ENCODE peak calls at places on chromosomes 12 and 14, in eight cellular contexts. U, K, P, T, C, A, Q and W are unnamed samples.

GRCh38 chr14:73741386-73741875 is 27.2 kb upstream of the PNMA1 start:
- DNase-seq in A (peak; percentile 86), T (no peak), Q (peak; percentile 85), P (peak; percentile 98), K (no peak), C (peak; percentile 75), U (peak; percentile 98), W (no peak)

GRCh38 chr14:36952702-36953101 is 219.7 kb downstream of the SLC25A21 start:
- DNase-seq in U (peak; percentile 23), C (no peak), A (peak; percentile 27), T (no peak), P (no peak), Q (no peak), K (peak; percentile 77), W (no peak)

GRCh38 chr14:95291859-95292542 is 27.7 kb downstream of the CLMN start:
- DNase-seq in U (no peak), A (peak; percentile 61), C (peak; percentile 45), T (peak; percentile 62), Q (peak; percentile 87), K (peak; percentile 30), P (no peak), W (peak; percentile 33)

GRCh38 chr12:120825337-120825736 is 78.8 kb downstream of the SPPL3 start:
- DNase-seq in K (no peak), C (no peak), A (no peak), T (no peak), U (no peak), Q (no peak), P (no peak), W (no peak)

GRCh38 chr12:96063046-96063445 is 27.7 kb upstream of the LTA4H start:
- DNase-seq in A (peak; percentile 26), C (no peak), P (no peak), Q (no peak), K (peak; percentile 25), U (peak; percentile 38), T (peak; percentile 2), W (no peak)

GRCh38 chr14:22231022-22231421 is 358.0 kb downstream of the DAD1 start:
- DNase-seq in P (no peak), A (no peak), K (no peak), C (peak; percentile 12), Q (no peak), U (no peak), T (no peak), W (no peak)

GRCh38 chr12:4214912-4215861 is 58.4 kb upstream of the CCND2 start:
- DNase-seq in C (peak; percentile 70), U (no peak), P (no peak), A (peak; percentile 18), T (no peak), Q (peak; percentile 79), K (no peak), W (no peak)

GRCh38 chr12:124869011-124869665 is 5.5 kb upstream of the SCARB1 start:
- DNase-seq in P (no peak), Q (peak; percentile 57), K (no peak), C (no peak), A (peak; percentile 70), U (no peak), T (no peak), W (no peak)

GRCh38 chr12:60148109-60148508 is 552.3 kb downstream of the SLC16A7 start:
- DNase-seq in K (peak; percentile 92), U (no peak), Q (no peak), P (no peak), T (no peak), C (no peak), A (peak; percentile 42), W (no peak)

GRCh38 chr14:100241279-100241678 is 2.3 kb downstream of the YY1 start:
- DNase-seq in T (no peak), A (no peak), Q (no peak), K (no peak), U (no peak), P (no peak), C (no peak), W (no peak)

GRCh38 chr12:4864575-4864974 is 45.1 kb upstream of the KCNA1 start:
- DNase-seq in K (no peak), P (no peak), Q (no peak), U (no peak), T (no peak), C (no peak), A (no peak), W (no peak)

GRCh38 chr14:63993992-63994391 is 141.2 kb downstream of the SYNE2 start:
- DNase-seq in Q (no peak), T (no peak), C (no peak), P (no peak), A (no peak), U (no peak), K (no peak), W (no peak)

GRCh38 chr12:43501705-43502104 is 50.3 kb downstream of the ADAMTS20 start:
- DNase-seq in A (peak; percentile 12), T (no peak), Q (no peak), C (peak; percentile 26), P (no peak), U (peak; percentile 11), K (peak; percentile 18), W (no peak)

GRCh38 chr14:22386924-22387775 is 201.9 kb downstream of the DAD1 start:
- DNase-seq in T (peak; percentile 67), K (peak; percentile 69), Q (peak; percentile 66), U (peak; percentile 56), A (peak; percentile 77), P (no peak), C (peak; percentile 79), W (peak; percentile 88)

GRCh38 chr12:9992296-9992695 is 6.6 kb downstream of the CLEC1B start:
- DNase-seq in U (no peak), C (no peak), Q (no peak), T (no peak), K (no peak), A (no peak), P (no peak), W (no peak)

GRCh38 chr14:62655161-62655560 is 390.1 kb downstream of the KCNH5 start:
- DNase-seq in Q (no peak), C (no peak), T (no peak), P (no peak), K (no peak), U (no peak), A (no peak), W (no peak)